ENCODE peak calls at places on chromosomes 13 and 19, in four cellular contexts. D is naive thymus-derived CD4-positive, alpha-beta T cell; S is ascending aorta; U is lung. T is an unnamed sample.

GRCh38 chr19:14118165-14119051 is 846 bp upstream of the PRKACA start:
- DNase-seq in D (peak; percentile 62), S (peak; percentile 79), U (peak; percentile 84), T (peak; percentile 91)

GRCh38 chr13:71358218-71358617 is 508.8 kb downstream of the DACH1 start:
- DNase-seq in D (no peak), S (no peak), U (no peak), T (no peak)

GRCh38 chr13:25037057-25037813 is 58.7 kb upstream of the PABPC3 start:
- DNase-seq in D (peak; percentile 26), S (no peak), U (peak; percentile 46), T (peak; percentile 66)

GRCh38 chr19:34430738-34431625 is 2.8 kb downstream of the UBA2 start:
- DNase-seq in D (peak; percentile 64), S (no peak), U (no peak), T (peak; percentile 53)

GRCh38 chr19:10929402-10929794 is 787 bp downstream of the TIMM29 start:
- DNase-seq in D (no peak), S (no peak), U (no peak), T (no peak)

GRCh38 chr19:46471116-46471733 is at the start of gene PNMA8A:
- DNase-seq in D (no peak), S (peak; percentile 55), U (peak; percentile 51), T (peak; percentile 60)

GRCh38 chr13:29105779-29106178 is 285.6 kb downstream of the MTUS2 start:
- DNase-seq in D (no peak), S (no peak), U (no peak), T (no peak)

GRCh38 chr13:43284162-43284561 is 260.8 kb downstream of the DNAJC15 start:
- DNase-seq in D (no peak), S (no peak), U (no peak), T (peak; percentile 37)

GRCh38 chr19:45999653-46000121 is 4.4 kb downstream of the CCDC61 start:
- DNase-seq in D (no peak), S (no peak), U (no peak), T (no peak)

GRCh38 chr19:16612631-16613030 is 15.4 kb downstream of the MED26 start:
- DNase-seq in D (no peak), S (no peak), U (no peak), T (peak; percentile 35)

GRCh38 chr13:32538234-32538620 is 368 bp downstream of the N4BP2L2 start:
- DNase-seq in D (no peak), S (no peak), U (peak; percentile 53), T (peak; percentile 41)

GRCh38 chr13:106532111-106532929 is 3.1 kb downstream of the EFNB2 start:
- DNase-seq in D (no peak), S (no peak), U (no peak), T (no peak)

GRCh38 chr19:35587326-35587725 is 1.4 kb downstream of the PMIS2 start:
- DNase-seq in D (no peak), S (no peak), U (no peak), T (peak; percentile 32)
- H3K4me3 ChIP-seq in D (no peak overlapping the region), S (no peak overlapping the region), U (no peak overlapping the region), T (no peak overlapping the region)

GRCh38 chr19:4172861-4173473 is 9.4 kb downstream of the SIRT6 start:
- DNase-seq in D (peak; percentile 66), S (no peak), U (peak; percentile 41), T (peak; percentile 11)
- H3K4me3 ChIP-seq in D (no peak overlapping the region), S (no peak overlapping the region), U (no peak overlapping the region), T (no peak overlapping the region)

GRCh38 chr19:12997225-12997966 is 2.1 kb downstream of the NFIX start:
- DNase-seq in D (no peak), S (no peak), U (no peak), T (no peak)
- H3K4me3 ChIP-seq in D (no peak overlapping the region), S (peak overlapping the region; percentile 97), U (peak overlapping the region; percentile 84), T (peak overlapping the region; percentile 88)

GRCh38 chr19:55088543-55089265 is 13.0 kb downstream of the EPS8L1 start:
- DNase-seq in D (peak; percentile 51), S (no peak), U (peak; percentile 80), T (peak; percentile 38)
- H3K4me3 ChIP-seq in D (no peak overlapping the region), S (no peak overlapping the region), U (no peak overlapping the region), T (no peak overlapping the region)

DNA sequence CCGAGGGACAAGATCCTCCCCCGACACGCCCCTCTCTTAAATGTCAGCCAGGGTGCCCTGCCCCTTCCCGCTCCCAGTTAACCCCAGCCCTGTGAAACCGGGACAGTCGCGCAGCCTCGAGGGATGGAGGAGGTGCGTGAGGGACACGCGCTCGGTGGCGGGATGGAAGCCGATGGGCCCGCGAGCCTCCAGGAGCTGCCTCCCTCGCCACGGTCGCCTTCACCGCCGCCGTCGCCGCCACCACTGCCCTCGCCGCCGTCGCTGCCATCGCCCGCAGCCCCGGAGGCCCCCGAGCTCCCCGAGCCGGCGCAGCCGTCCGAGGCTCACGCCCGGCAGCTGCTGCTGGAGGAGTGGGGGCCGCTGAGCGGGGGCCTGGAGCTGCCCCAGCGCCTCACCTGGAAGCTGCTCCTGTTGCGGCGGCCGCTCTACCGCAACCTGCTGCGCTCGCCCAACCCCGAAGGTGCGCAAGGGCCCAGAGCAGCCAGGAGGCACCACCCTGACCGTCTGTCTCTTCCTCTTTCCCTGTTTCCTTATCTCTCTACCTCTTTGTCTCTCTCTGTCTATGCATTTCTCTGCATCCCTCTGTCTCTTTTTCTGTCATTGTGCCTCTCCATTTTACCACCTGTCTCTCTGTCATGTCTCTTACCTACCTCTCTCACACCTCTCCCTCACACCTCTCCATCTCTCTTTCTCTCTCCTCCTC is at the start of gene NCCRP1:
- DNase-seq in D (no peak), S (no peak), U (no peak), T (no peak)
- H3K4me3 ChIP-seq in D (no peak within 1 kb of the TSS), S (peak within 1 kb of the TSS; percentile 39), U (no peak within 1 kb of the TSS), T (no peak within 1 kb of the TSS)

DNA sequence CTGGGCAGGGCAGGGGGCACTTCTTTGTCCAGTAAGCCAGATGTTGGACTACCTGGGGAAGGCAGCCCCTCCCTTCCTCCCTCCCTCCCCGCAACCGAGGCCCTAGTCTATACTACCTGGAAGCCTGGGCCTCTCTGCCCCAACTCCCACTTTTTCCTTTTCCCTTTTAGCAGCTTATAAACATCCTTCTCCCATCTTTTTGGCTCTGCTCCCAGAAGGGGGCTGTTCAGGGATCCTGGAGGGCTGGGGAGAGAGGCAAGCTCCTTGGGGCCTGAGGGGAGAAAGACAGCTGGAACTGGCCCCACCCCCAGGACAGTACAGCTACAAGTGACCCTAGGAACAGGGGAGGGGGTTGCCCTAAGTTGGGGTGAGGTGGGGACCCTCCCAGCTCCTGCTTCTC is 44.9 kb downstream of the LYL1 start:
- DNase-seq in D (no peak), S (no peak), U (no peak), T (no peak)
- H3K4me3 ChIP-seq in D (no peak overlapping the region), S (peak overlapping the region; percentile 53), U (no peak overlapping the region), T (no peak overlapping the region)

GRCh38 chr19:6472713-6473112 is 8.6 kb downstream of the CRB3 start:
- DNase-seq in D (no peak), S (no peak), U (no peak), T (no peak)

GRCh38 chr19:6476896-6477431 is 4.6 kb downstream of the DENND1C start:
- DNase-seq in D (no peak), S (no peak), U (no peak), T (no peak)

GRCh38 chr19:6473652-6474051 is 7.9 kb downstream of the DENND1C start:
- DNase-seq in D (no peak), S (no peak), U (no peak), T (no peak)

GRCh38 chr19:6476155-6476895 is 5.3 kb downstream of the DENND1C start:
- DNase-seq in D (peak; percentile 53), S (no peak), U (peak; percentile 85), T (peak; percentile 12)

GRCh38 chr19:6475321-6476108 is 6.1 kb downstream of the DENND1C start:
- DNase-seq in D (no peak), S (no peak), U (no peak), T (no peak)
- H3K4me3 ChIP-seq in D (no peak overlapping the region), S (no peak overlapping the region), U (no peak overlapping the region), T (no peak overlapping the region)

GRCh38 chr19:49016067-49016839 is 638 bp downstream of the LHB start:
- DNase-seq in D (no peak), S (no peak), U (no peak), T (no peak)

GRCh38 chr19:49014870-49015255 is 2.0 kb downstream of the LHB start:
- DNase-seq in D (no peak), S (no peak), U (no peak), T (no peak)

GRCh38 chr19:49019242-49019932 is 2.5 kb upstream of the LHB start:
- DNase-seq in D (peak; percentile 55), S (no peak), U (peak; percentile 70), T (peak; percentile 18)

GRCh38 chr19:49017666-49018351 is 918 bp upstream of the LHB start:
- DNase-seq in D (peak; percentile 68), S (no peak), U (peak; percentile 39), T (peak; percentile 50)

GRCh38 chr19:49017041-49017665 is at the start of gene LHB:
- DNase-seq in D (no peak), S (no peak), U (no peak), T (no peak)
- H3K4me3 ChIP-seq in D (peak within 1 kb of the TSS; percentile 76), S (peak within 1 kb of the TSS; percentile 65), U (peak within 1 kb of the TSS; percentile 10), T (peak within 1 kb of the TSS; percentile 47)

DNA sequence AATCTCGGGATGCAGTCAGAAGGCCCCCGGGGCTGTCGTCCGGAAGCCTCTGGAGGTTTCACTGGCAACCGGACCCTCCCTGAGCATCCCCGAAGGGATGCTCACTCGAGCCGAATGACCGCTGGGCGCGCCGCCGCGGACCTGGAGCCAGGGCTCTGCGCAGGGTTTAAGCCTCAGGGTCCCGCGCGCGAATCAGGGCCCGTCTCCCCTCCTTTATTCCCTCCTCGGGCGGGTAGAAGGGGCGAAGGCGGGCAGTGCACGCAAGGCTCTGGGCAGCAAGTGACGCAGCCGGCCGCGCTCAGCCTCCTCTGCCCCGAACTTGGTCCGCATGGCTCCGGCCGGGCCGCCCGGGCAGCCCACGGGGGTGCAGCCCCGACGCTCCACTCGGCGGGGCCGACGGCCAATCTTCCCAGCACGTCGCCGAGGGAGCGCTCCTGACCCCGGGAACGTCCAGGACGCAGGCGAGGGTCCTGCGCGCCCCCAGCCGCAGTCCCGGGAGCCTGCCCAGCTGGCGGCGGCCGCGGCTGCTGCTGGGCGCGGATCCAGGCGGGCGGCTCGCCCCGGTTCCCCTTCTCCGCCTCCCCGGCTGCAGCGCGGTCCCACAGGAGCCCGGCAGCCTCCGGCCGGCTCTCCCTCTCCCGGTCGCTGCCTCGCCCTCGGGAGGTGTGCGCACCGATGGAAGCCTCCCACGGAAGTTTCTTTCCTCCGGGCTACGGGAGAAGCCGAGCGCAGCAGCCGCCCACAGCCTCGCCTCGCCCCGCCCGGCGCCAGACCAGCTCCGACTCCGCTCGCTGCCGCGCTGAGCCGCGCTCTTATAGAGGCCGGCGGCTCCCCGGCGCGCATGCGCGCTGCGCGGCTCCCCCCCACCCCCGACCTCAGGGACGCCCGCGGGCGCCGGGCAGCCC is at the start of gene SHISA2:
- DNase-seq in D (peak; percentile 38), S (no peak), U (no peak), T (peak; percentile 30)
- H3K4me3 ChIP-seq in D (peak within 1 kb of the TSS; percentile 39), S (peak within 1 kb of the TSS; percentile 59), U (peak within 1 kb of the TSS; percentile 35), T (peak within 1 kb of the TSS; percentile 46)

GRCh38 chr19:29724741-29725140 is 9.7 kb upstream of the C19orf12 start:
- DNase-seq in D (no peak), S (no peak), U (no peak), T (no peak)

GRCh38 chr19:29727906-29728305 is 12.8 kb upstream of the C19orf12 start:
- DNase-seq in D (no peak), S (no peak), U (no peak), T (no peak)

GRCh38 chr19:29724102-29724641 is 9.1 kb upstream of the C19orf12 start:
- DNase-seq in D (peak; percentile 40), S (no peak), U (no peak), T (no peak)
- H3K4me3 ChIP-seq in D (peak overlapping the region; percentile 8), S (peak overlapping the region; percentile 55), U (no peak overlapping the region), T (peak overlapping the region; percentile 15)